ENCODE peak calls at places on chromosomes 6 and 20, in six cellular contexts. X, M, Z, W, J and O are unnamed samples.

GRCh38 chr20:36474563-36474962 is 66.8 kb upstream of the MYL9 start:
- DNase-seq in X (no peak), M (no peak), Z (no peak), W (no peak), J (no peak), O (no peak)

GRCh38 chr20:56271974-56272373 is 23.4 kb downstream of the MC3R start:
- DNase-seq in X (no peak), M (no peak), Z (no peak), W (no peak), J (no peak), O (no peak)

GRCh38 chr6:170254315-170255213 is 36.3 kb downstream of the DLL1 start:
- DNase-seq in X (no peak), M (no peak), Z (no peak), W (no peak), J (no peak), O (no peak)

GRCh38 chr6:167547751-167548150 is 222.9 kb downstream of the TTLL2 start:
- DNase-seq in X (peak), M (no peak), Z (no peak), W (no peak), J (no peak), O (peak)

GRCh38 chr6:118710616-118711015 is 59.2 kb upstream of the CEP85L start:
- DNase-seq in X (no peak), M (no peak), Z (no peak), W (no peak), J (no peak), O (no peak)

GRCh38 chr6:140782941-140783340 is 1349.8 kb upstream of the GJE1 start:
- DNase-seq in X (no peak), M (no peak), Z (no peak), W (no peak), J (no peak), O (no peak)

GRCh38 chr6:25637946-25638345 is 14.1 kb upstream of the SCGN start:
- DNase-seq in X (no peak), M (peak), Z (peak), W (no peak), J (no peak), O (no peak)

GRCh38 chr6:76230711-76231110 is 158.2 kb upstream of the IMPG1 start:
- DNase-seq in X (peak), M (peak), Z (no peak), W (no peak), J (no peak), O (no peak)

GRCh38 chr20:50467618-50468373 is 42.4 kb upstream of the PTPN1 start:
- DNase-seq in X (peak), M (peak), Z (no peak), W (peak), J (no peak), O (peak)

GRCh38 chr6:22145823-22146379 is 150.9 kb downstream of the PRL start:
- DNase-seq in X (no peak), M (peak), Z (no peak), W (peak), J (no peak), O (peak)

GRCh38 chr6:116412270-116412669 is 41.5 kb downstream of the DSE start:
- DNase-seq in X (no peak), M (no peak), Z (no peak), W (no peak), J (no peak), O (no peak)

GRCh38 chr6:140602431-140602836 is 1228.0 kb upstream of the CITED2 start:
- DNase-seq in X (no peak), M (no peak), Z (no peak), W (no peak), J (no peak), O (no peak)

GRCh38 chr6:30213654-30213998 is 420 bp upstream of the TRIM26 start:
- DNase-seq in X (peak), M (no peak), Z (no peak), W (no peak), J (no peak), O (no peak)

GRCh38 chr6:85669735-85670194 is 27.1 kb upstream of the SYNCRIP start:
- DNase-seq in X (no peak), M (peak), Z (peak), W (peak), J (no peak), O (peak)

GRCh38 chr6:131586544-131586943 is 13.5 kb downstream of the ARG1 start:
- DNase-seq in X (no peak), M (no peak), Z (no peak), W (no peak), J (no peak), O (no peak)

GRCh38 chr6:43124481-43124880 is 46.6 kb upstream of the SRF start:
- DNase-seq in X (no peak), M (no peak), Z (no peak), W (no peak), J (no peak), O (no peak)

GRCh38 chr20:44800398-44801046 is 9.8 kb downstream of the RIMS4 start:
- DNase-seq in X (no peak), M (peak), Z (peak), W (no peak), J (no peak), O (no peak)

GRCh38 chr6:167146977-167147376 is 10.8 kb downstream of the GPR31 start:
- DNase-seq in X (no peak), M (peak), Z (peak), W (no peak), J (no peak), O (no peak)

GRCh38 chr6:25302677-25303128 is 23.5 kb downstream of the CARMIL1 start:
- DNase-seq in X (no peak), M (no peak), Z (no peak), W (peak), J (no peak), O (peak)

GRCh38 chr6:20156824-20157223 is 55.4 kb downstream of the MBOAT1 start:
- DNase-seq in X (no peak), M (no peak), Z (no peak), W (no peak), J (no peak), O (no peak)

GRCh38 chr6:39347906-39348585 is 25.5 kb upstream of the KCNK16 start:
- DNase-seq in X (peak), M (peak), Z (peak), W (peak), J (peak), O (peak)

GRCh38 chr6:57313711-57314471 is 3.5 kb upstream of the PRIM2 start:
- DNase-seq in X (no peak), M (no peak), Z (no peak), W (peak), J (no peak), O (peak)

GRCh38 chr6:57315851-57316250 is 1.6 kb upstream of the PRIM2 start:
- DNase-seq in X (no peak), M (no peak), Z (no peak), W (no peak), J (no peak), O (no peak)

GRCh38 chr6:57313009-57313408 is 4.4 kb upstream of the PRIM2 start:
- DNase-seq in X (no peak), M (no peak), Z (no peak), W (no peak), J (no peak), O (no peak)

GRCh38 chr6:57316581-57317059 is 810 bp upstream of the PRIM2 start:
- DNase-seq in X (peak), M (peak), Z (peak), W (peak), J (peak), O (peak)

DNA sequence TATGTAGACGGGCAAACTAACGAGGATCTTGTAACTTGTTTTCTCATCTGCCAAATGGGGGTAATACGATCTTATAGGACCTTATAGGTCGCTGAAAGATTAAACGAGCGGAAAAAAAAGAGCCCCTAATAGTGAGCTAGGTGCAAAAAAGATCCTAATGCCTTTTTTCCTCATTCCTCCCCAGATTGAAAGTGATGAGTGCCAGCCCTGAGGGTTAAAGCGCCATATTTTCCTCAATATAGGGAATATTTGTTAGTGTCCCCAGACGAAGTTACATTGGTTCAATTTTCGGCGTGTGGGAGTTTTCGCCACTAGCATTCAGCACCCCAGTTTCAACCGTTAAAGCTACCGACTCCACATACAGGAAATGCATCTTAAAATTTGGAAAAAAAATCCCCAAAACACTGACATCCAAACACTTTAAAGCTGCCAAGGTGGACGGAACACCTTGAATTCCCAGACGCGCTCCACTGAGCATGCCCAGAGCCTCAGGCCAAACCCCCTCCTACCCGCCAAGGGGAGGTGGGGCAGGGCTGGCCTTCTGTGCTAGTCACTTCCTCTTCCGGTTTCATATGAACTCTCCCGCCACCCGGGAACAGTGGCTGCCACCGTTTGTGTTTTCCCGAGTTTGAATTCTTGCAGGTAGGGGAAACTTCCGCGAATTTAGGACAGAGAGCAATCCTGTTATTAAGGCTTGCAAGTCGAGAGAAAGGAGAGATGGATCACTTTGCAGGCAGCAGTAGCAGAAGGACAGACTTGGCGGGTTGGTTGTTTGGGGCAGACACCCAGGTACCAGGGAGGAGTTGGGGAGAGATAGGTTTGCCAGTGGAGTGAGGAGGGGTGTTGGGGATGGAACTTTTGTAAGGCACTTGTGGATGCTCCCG is at the start of gene PRIM2:
- DNase-seq in X (peak), M (peak), Z (peak), W (peak), J (peak), O (peak)
- H4K8ac ChIP-seq in X (peak), M (no peak), Z (peak), W (peak), J (peak), O (peak)

GRCh38 chr6:112439010-112439409 is 91.9 kb downstream of the RFPL4B start:
- DNase-seq in X (no peak), M (no peak), Z (no peak), W (no peak), J (no peak), O (no peak)
- H3K14ac ChIP-seq in X (no peak), M (no peak), Z (no peak), W (no peak), J (no peak), O (no peak)

GRCh38 chr6:449057-449430 is 57.5 kb downstream of the IRF4 start:
- DNase-seq in X (no peak), M (peak), Z (no peak), W (no peak), J (no peak), O (no peak)
- H4K8ac ChIP-seq in X (no peak), M (no peak), Z (no peak), W (no peak), J (no peak), O (no peak)

DNA sequence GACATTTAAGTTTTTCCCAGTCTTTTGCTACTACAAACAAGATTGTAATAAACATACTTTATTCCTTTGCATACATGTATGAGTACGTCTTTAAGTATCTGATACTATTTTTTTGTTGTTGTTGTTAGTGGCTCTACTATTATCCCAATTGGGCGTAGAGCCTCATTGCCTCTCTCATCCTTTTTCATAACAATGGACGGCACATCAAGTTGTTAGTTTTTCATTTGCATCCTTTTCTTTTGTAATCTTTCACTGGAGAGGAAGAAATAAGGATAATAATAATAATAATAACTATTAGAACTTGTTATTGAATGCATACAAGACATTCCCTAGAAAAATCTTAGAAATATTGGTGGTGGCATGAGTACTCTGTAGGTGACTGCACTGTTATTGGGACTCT is 23.1 kb downstream of the HS3ST5 start:
- DNase-seq in X (no peak), M (no peak), Z (no peak), W (no peak), J (no peak), O (no peak)
- H3K14ac ChIP-seq in X (no peak), M (no peak), Z (no peak), W (no peak), J (no peak), O (no peak)

DNA sequence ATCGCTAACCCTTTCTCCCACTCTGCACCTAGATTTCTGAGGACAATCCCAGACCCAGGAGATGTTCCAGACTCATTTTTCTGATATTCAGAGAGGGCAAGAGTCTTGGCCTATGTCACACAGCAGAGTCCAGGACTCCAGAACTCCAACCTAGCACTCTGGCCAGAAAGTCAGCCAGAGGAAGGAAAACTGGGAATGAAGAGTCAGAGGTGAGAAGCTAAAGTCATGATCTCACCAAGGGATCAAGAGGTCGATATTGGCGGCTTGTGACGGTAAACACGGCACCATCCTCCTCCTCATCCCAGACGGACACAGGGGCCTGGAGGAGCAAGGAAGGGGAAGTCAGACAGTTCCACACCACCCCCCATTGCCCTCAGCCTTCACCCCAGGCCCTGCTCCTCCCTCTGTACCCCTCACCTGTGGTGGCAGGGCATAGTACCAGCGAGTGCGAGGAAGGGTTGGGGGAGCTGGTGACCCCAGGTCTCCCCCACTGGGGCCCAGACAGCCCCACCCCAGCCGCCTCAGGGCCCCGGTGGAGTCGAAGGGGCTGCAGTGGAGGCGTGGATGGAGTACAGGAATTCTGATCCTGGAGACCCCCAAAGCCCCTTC is 1.8 kb downstream of the RGL2 start:
- DNase-seq in X (no peak), M (no peak), Z (no peak), W (no peak), J (no peak), O (no peak)
- H4K8ac ChIP-seq in X (peak), M (no peak), Z (peak), W (no peak), J (peak), O (peak)

GRCh38 chr6:34484899-34485298 is 19.0 kb downstream of the PACSIN1 start:
- DNase-seq in X (no peak), M (no peak), Z (no peak), W (no peak), J (no peak), O (no peak)

GRCh38 chr6:34487536-34487935 is 21.7 kb downstream of the PACSIN1 start:
- DNase-seq in X (no peak), M (no peak), Z (no peak), W (no peak), J (no peak), O (no peak)

GRCh38 chr6:34485321-34486060 is 19.6 kb downstream of the PACSIN1 start:
- DNase-seq in X (no peak), M (no peak), Z (no peak), W (no peak), J (no peak), O (no peak)

GRCh38 chr6:34484391-34484790 is 18.5 kb downstream of the PACSIN1 start:
- DNase-seq in X (no peak), M (no peak), Z (no peak), W (no peak), J (no peak), O (no peak)

DNA sequence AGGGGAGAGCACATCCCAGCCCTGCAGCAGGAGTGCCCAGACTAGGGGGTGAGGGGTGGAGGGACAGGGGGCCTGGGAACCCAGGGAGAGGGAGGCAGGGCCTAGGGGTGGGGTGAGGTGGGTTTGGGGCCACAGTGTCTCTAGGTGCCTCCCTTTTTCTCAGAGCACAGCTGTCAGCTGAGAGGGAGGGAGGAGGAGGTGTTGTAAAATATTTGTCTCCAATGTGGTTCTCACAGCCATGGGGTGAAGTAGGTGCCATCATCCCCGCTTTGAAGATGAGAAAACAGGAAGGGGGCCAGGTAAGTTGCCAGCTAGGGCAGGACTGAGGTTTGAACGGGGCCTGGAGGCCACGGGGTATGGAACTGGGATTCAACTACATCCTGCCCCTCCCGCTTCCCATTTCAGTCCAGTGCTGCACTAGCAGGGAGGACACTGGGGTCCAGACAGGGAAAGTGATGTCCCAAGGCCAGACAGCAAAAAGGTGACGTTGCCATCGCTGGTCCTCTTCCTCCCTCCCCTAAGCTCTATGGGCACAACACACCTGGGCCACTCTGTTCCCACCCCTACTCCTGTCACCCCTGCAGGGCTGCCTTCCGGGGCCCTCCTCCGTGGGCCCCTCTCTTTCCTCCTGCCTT is 20.3 kb downstream of the PACSIN1 start:
- DNase-seq in X (no peak), M (no peak), Z (no peak), W (no peak), J (no peak), O (no peak)
- H3K14ac ChIP-seq in X (no peak), M (no peak), Z (no peak), W (no peak), J (no peak), O (no peak)

GRCh38 chr6:7041511-7042026 is 66.2 kb upstream of the RREB1 start:
- DNase-seq in X (no peak), M (no peak), Z (no peak), W (no peak), J (no peak), O (no peak)
- H4K8ac ChIP-seq in X (peak), M (no peak), Z (no peak), W (no peak), J (no peak), O (peak)

GRCh38 chr20:38109025-38109541 is 56.0 kb downstream of the TGM2 start:
- DNase-seq in X (no peak), M (no peak), Z (no peak), W (peak), J (no peak), O (peak)
- H3K14ac ChIP-seq in X (peak), M (no peak), Z (no peak), W (peak), J (no peak), O (peak)

DNA sequence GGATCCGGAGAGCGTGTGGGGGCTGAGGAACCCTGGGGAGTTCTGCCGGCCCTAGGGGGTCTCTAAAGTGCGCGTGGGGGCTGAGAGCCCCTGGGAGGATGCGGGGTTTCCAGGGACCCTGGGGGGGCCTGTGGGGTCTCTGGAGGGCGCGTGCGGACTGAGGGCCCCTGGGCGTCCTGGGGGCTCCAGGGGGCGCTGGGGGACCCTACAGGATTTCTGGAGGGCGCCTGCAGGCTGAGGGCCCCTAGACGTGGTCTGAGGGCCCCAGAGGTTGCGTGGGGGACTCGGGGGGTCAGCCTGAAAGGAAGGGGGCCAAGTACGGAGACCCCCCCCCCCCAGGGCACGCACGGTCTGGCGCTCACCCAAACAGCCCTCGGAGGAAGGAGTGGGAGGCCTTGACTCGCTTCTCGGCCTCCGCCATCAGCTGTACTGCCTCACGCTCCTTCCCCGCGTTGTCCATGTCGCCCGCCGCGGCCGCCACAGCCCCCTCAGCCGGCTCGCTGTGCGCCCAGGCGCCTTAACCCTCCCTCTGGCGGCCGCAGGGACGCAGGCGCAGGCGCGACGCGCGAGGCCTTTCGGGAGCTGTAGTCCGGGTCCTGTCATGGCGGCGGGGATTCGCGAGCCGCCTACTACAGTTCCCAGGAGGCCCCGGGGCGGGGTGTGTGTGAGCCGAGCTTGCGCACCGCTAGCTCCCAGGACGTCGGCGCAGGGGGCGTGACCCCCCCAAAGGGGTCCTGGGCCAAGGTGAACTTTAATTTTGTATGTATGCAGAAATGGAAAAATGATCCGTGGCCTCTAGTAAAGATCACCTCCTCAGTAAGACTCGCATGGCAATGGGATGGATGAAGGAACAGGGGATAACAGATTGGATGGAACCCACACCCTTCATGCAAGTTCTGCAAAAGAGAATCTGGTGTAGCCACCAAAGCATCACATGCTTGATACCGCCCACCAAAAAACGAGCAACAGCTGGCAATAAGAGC is at the start of gene NAPB:
- DNase-seq in X (peak), M (peak), Z (peak), W (peak), J (peak), O (peak)
- H4K8ac ChIP-seq in X (peak), M (no peak), Z (peak), W (peak), J (peak), O (peak)